ENCODE peak calls at places on chromosomes 16 and 17, in seven cellular contexts. K, O, N, M, B, D and A are unnamed samples.

GRCh38 chr16:80121522-80121909 is 419.3 kb upstream of the DYNLRB2 start:
- DNase-seq in K (no peak), O (no peak), N (no peak), M (no peak), B (no peak), D (no peak), A (no peak)

GRCh38 chr16:72362972-72363371 is 191.0 kb upstream of the PMFBP1 start:
- DNase-seq in K (no peak), O (no peak), N (no peak), M (no peak), B (no peak), D (no peak), A (no peak)

GRCh38 chr17:82536220-82537201 is 17.0 kb downstream of the FOXK2 start:
- DNase-seq in K (peak), O (no peak), N (no peak), M (no peak), B (peak), D (no peak), A (no peak)

GRCh38 chr17:57915980-57916757 is 39.0 kb downstream of the CUEDC1 start:
- DNase-seq in K (no peak), O (no peak), N (no peak), M (no peak), B (no peak), D (no peak), A (no peak)

GRCh38 chr17:35448214-35448898 is at the start of gene SLFN13:
- DNase-seq in K (peak), O (peak), N (peak), M (peak), B (peak), D (peak), A (peak)

GRCh38 chr16:14678748-14679497 is 15.2 kb downstream of the PLA2G10 start:
- DNase-seq in K (no peak), O (no peak), N (no peak), M (no peak), B (no peak), D (no peak), A (no peak)

GRCh38 chr16:8137581-8137980 is 452.7 kb downstream of the TMEM114 start:
- DNase-seq in K (no peak), O (no peak), N (no peak), M (no peak), B (no peak), D (no peak), A (no peak)

GRCh38 chr17:80649672-80650338 is 105.2 kb downstream of the RPTOR start:
- DNase-seq in K (no peak), O (peak), N (no peak), M (no peak), B (no peak), D (peak), A (no peak)

GRCh38 chr16:58506241-58507194 is 6.6 kb downstream of the NDRG4 start:
- DNase-seq in K (no peak), O (peak), N (no peak), M (no peak), B (peak), D (no peak), A (no peak)

GRCh38 chr17:58020401-58020800 is 13.4 kb upstream of the SRSF1 start:
- DNase-seq in K (no peak), O (no peak), N (no peak), M (no peak), B (no peak), D (no peak), A (no peak)

GRCh38 chr16:85688586-85689284 is at the start of gene GINS2:
- DNase-seq in K (peak), O (peak), N (peak), M (peak), B (peak), D (peak), A (peak)

GRCh38 chr16:86517652-86518258 is 7.4 kb downstream of the FOXF1 start:
- DNase-seq in K (peak), O (no peak), N (peak), M (no peak), B (peak), D (peak), A (no peak)

GRCh38 chr16:11742041-11742535 is 569 bp downstream of the TXNDC11 start:
- DNase-seq in K (no peak), O (peak), N (peak), M (peak), B (peak), D (peak), A (peak)

GRCh38 chr17:63740464-63741181 is 976 bp downstream of the STRADA start:
- DNase-seq in K (peak), O (no peak), N (no peak), M (no peak), B (no peak), D (no peak), A (no peak)

GRCh38 chr16:74603848-74604247 is 3.1 kb downstream of the GLG1 start:
- DNase-seq in K (no peak), O (no peak), N (no peak), M (no peak), B (peak), D (no peak), A (no peak)

GRCh38 chr17:2621241-2621640 is 27.8 kb downstream of the PAFAH1B1 start:
- DNase-seq in K (no peak), O (no peak), N (no peak), M (no peak), B (no peak), D (no peak), A (no peak)

GRCh38 chr16:89786474-89787364 is 29.7 kb downstream of the FANCA start:
- DNase-seq in K (no peak), O (no peak), N (no peak), M (no peak), B (no peak), D (no peak), A (no peak)

DNA sequence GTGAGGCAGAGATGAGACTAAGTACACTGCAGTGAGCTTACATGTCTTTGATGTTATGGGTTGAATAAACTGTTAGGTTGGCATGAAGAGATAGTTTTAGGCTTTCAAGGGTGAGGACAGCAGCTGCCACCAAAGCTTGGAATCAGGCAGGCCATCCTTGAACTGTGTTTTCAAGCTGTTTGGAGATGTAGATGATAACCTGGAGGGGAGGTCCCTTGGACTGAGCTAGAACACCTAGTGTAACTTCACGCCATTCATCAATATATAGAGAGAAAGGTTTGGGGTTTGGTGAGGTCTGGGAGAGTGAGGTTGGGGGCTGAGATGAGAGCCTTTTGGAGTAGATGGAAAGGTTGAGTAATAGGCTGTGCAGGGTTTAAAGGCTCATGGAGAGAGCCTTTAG is 2447.0 kb downstream of the TP53TG3F start:
- DNase-seq in K (no peak), O (no peak), N (no peak), M (no peak), B (no peak), D (no peak), A (no peak)
- TF ChIP-seq POLR2AphosphoS5 in K (no peak), O (no peak), N (no peak), M (no peak), B (no peak), D (no peak), A (no peak)

GRCh38 chr16:63922563-63922962 is 1199.3 kb downstream of the CDH11 start:
- DNase-seq in K (no peak), O (no peak), N (no peak), M (no peak), B (no peak), D (no peak), A (no peak)
- TF ChIP-seq POLR2AphosphoS5 in K (no peak), O (no peak), N (no peak), M (no peak), B (no peak), D (no peak), A (no peak)

GRCh38 chr17:40017422-40018080 is 2.3 kb downstream of the CSF3 start:
- DNase-seq in K (no peak), O (no peak), N (no peak), M (no peak), B (no peak), D (no peak), A (peak)

GRCh38 chr17:40015998-40016691 is 905 bp downstream of the CSF3 start:
- DNase-seq in K (no peak), O (no peak), N (no peak), M (no peak), B (no peak), D (no peak), A (no peak)

GRCh38 chr17:40016692-40017000 is 1.4 kb downstream of the CSF3 start:
- DNase-seq in K (no peak), O (no peak), N (no peak), M (no peak), B (no peak), D (no peak), A (peak)

GRCh38 chr17:40015005-40015997 is at the start of gene CSF3:
- DNase-seq in K (no peak), O (no peak), N (peak), M (no peak), B (no peak), D (no peak), A (no peak)

GRCh38 chr17:40014375-40014980 is 762 bp upstream of the CSF3 start:
- DNase-seq in K (no peak), O (no peak), N (no peak), M (no peak), B (peak), D (no peak), A (no peak)
- TF ChIP-seq POLR2AphosphoS5 in K (no peak), O (no peak), N (no peak), M (no peak), B (no peak), D (no peak), A (no peak)

GRCh38 chr17:68106085-68106484 is 70.5 kb downstream of the KPNA2 start:
- DNase-seq in K (no peak), O (no peak), N (no peak), M (no peak), B (no peak), D (no peak), A (no peak)

GRCh38 chr17:68103148-68103547 is 67.6 kb downstream of the KPNA2 start:
- DNase-seq in K (no peak), O (no peak), N (no peak), M (no peak), B (no peak), D (no peak), A (no peak)

GRCh38 chr17:68101075-68101991 is 65.8 kb downstream of the KPNA2 start:
- DNase-seq in K (peak), O (peak), N (peak), M (peak), B (peak), D (peak), A (peak)

GRCh38 chr17:68100000-68100641 is 64.6 kb downstream of the KPNA2 start:
- DNase-seq in K (no peak), O (no peak), N (no peak), M (no peak), B (no peak), D (no peak), A (no peak)

GRCh38 chr17:68101992-68102758 is 66.6 kb downstream of the KPNA2 start:
- DNase-seq in K (peak), O (no peak), N (peak), M (peak), B (no peak), D (no peak), A (no peak)
- TF ChIP-seq POLR2AphosphoS5 in K (no peak), O (no peak), N (no peak), M (no peak), B (no peak), D (no peak), A (no peak)

DNA sequence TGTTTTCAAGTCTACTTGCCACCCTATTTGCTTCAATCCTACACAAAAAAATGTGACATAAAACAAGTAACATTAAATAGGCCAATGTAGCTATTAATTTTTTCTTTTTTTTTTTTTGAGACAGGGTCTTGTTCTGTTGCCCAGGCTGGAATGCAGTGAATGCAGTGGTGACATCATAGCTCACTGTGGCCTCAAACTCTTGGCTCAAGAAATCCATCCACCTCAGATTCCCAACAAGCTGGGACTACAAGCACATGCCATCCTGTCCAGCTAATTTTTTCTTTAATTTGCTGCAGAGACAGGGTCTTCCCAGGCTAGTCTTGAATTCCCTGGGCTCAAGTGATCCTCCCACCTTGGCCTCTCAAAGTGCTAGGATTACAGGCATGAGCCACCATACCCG is 29.4 kb downstream of the ANKFY1 start:
- DNase-seq in K (no peak), O (no peak), N (no peak), M (no peak), B (no peak), D (no peak), A (no peak)
- TF ChIP-seq POLR2AphosphoS5 in K (no peak), O (no peak), N (no peak), M (no peak), B (no peak), D (no peak), A (no peak)